ENCODE peak calls at places on chromosomes 4 and X, in four cellular contexts. D is GM23338, K is K562, C is sigmoid colon. O is an unnamed sample. For H3K4me1, the result is how much of the 10 kb centered on the place peaks cover.

GRCh38 chrX:55260806-55261205 is 3.9 kb downstream of the PAGE3 start:
- DNase-seq in D (no peak), K (no peak), C (no peak), O (no peak)

GRCh38 chrX:110086162-110086915 is 83.4 kb downstream of the TMEM164 start:
- DNase-seq in D (no peak), K (no peak), C (no peak), O (no peak)

GRCh38 chrX:26100421-26100920 is 37.7 kb upstream of the MAGEB18 start:
- DNase-seq in D (no peak), K (no peak), C (no peak), O (no peak)

GRCh38 chr4:1382776-1383727 is 23.2 kb downstream of the NKX1-1 start:
- DNase-seq in D (no peak), K (no peak), C (peak), O (no peak)

GRCh38 chr4:53676402-53676871 is 85.2 kb upstream of the LNX1 start:
- DNase-seq in D (no peak), K (no peak), C (no peak), O (no peak)

GRCh38 chrX:40148439-40149285 is 50.9 kb upstream of the BCOR start:
- DNase-seq in D (peak), K (peak), C (no peak), O (no peak)

GRCh38 chrX:41144873-41145272 is 59.6 kb downstream of the USP9X start:
- DNase-seq in D (no peak), K (no peak), C (no peak), O (no peak)

GRCh38 chrX:136250191-136251041 is 784 bp downstream of the MAP7D3 start:
- DNase-seq in D (peak), K (no peak), C (no peak), O (no peak)

GRCh38 chr4:33626242-33626641 is 2618.1 kb downstream of the ARAP2 start:
- DNase-seq in D (no peak), K (no peak), C (no peak), O (no peak)

GRCh38 chrX:13898084-13898483 is 81.2 kb upstream of the GPM6B start:
- DNase-seq in D (peak), K (no peak), C (no peak), O (no peak)

GRCh38 chr4:23890369-23891063 is 669 bp upstream of the PPARGC1A start:
- DNase-seq in D (peak), K (no peak), C (no peak), O (no peak)

GRCh38 chr4:88054909-88055308 is 47.5 kb downstream of the PKD2 start:
- DNase-seq in D (peak), K (peak), C (no peak), O (no peak)

GRCh38 chr4:128461300-128462103 is 173.9 kb upstream of the PGRMC2 start:
- DNase-seq in D (no peak), K (peak), C (no peak), O (no peak)

GRCh38 chr4:83599183-83599582 is 63.3 kb downstream of the GPAT3 start:
- DNase-seq in D (peak), K (peak), C (no peak), O (no peak)

GRCh38 chrX:54042609-54043010 is 1.7 kb downstream of the PHF8 start:
- DNase-seq in D (peak), K (peak), C (peak), O (peak)

GRCh38 chr4:93199492-93199891 is 629.1 kb upstream of the ATOH1 start:
- DNase-seq in D (peak), K (no peak), C (no peak), O (no peak)

GRCh38 chrX:109684136-109684535 is 48.9 kb downstream of the ACSL4 start:
- DNase-seq in D (no peak), K (no peak), C (no peak), O (no peak)

GRCh38 chrX:71253253-71254091 is 468 bp downstream of the ZMYM3 start:
- DNase-seq in D (peak), K (peak), C (no peak), O (no peak)

DNA sequence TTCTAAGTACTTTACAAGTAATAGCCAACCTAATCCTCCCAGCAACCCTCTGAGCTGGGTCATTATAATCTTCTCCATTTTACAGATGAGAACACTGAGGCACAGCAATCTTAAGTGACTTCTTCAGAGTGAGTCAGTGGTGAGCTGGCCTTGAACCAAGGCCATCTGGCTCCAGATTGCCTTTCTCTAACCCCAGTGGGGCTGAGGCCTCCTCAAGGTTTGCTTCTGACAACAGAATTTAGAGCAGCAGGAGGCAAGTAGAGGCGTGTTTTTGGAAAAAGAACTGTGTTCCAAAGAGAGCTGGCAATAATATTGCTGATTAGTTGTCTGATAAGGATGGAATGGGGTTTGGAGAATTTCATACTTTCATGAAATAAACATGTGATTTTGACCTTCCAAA is 41.2 kb downstream of the PIR start:
- DNase-seq in D (no peak), K (no peak), C (peak), O (no peak)
- H3K4me1 ChIP-seq in D (under half), K (under half), C (under half), O (under half)

GRCh38 chrX:48460606-48461005 is 9.5 kb downstream of the SLC38A5 start:
- DNase-seq in D (no peak), K (no peak), C (no peak), O (no peak)
- TF ChIP-seq POLR2AphosphoS5 in D (no peak), K (no peak), C (no peak), O (no peak)

DNA sequence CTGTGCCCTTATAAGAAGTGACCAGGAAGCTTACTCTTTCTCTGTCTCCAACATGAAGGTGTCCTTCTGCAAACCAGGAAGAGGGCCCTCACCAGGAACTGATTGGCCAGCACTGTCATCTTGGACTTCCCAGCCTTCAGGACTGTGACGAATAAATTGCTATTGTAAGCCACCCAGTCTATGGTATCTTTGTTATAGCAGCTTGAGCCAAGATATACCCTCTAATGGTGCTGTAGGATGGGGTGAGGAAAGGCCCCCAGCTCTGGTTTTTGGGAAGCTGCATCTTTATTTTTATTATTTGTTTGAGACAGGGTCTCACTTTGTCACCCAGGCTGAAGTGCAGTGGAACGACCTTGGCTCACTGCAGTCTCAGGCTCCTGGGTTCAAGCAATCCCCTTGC is 1.2 kb upstream of the MGST2 start:
- DNase-seq in D (no peak), K (no peak), C (no peak), O (no peak)
- H3K4me1 ChIP-seq in D (under half), K (under half), C (under half), O (under half)

GRCh38 chr4:37471971-37472370 is 214.2 kb downstream of the RELL1 start:
- DNase-seq in D (no peak), K (no peak), C (no peak), O (peak)
- TF ChIP-seq POLR2AphosphoS5 in D (no peak), K (no peak), C (no peak), O (no peak)

GRCh38 chr4:99806545-99806944 is 10.1 kb upstream of the DAPP1 start:
- DNase-seq in D (peak), K (no peak), C (no peak), O (no peak)
- H3K4me1 ChIP-seq in D (under half), K (under half), C (under half), O (under half)

GRCh38 chr4:42638993-42639392 is 17.9 kb downstream of the ATP8A1 start:
- DNase-seq in D (no peak), K (no peak), C (no peak), O (no peak)
- TF ChIP-seq POLR2AphosphoS5 in D (no peak), K (no peak), C (no peak), O (no peak)

DNA sequence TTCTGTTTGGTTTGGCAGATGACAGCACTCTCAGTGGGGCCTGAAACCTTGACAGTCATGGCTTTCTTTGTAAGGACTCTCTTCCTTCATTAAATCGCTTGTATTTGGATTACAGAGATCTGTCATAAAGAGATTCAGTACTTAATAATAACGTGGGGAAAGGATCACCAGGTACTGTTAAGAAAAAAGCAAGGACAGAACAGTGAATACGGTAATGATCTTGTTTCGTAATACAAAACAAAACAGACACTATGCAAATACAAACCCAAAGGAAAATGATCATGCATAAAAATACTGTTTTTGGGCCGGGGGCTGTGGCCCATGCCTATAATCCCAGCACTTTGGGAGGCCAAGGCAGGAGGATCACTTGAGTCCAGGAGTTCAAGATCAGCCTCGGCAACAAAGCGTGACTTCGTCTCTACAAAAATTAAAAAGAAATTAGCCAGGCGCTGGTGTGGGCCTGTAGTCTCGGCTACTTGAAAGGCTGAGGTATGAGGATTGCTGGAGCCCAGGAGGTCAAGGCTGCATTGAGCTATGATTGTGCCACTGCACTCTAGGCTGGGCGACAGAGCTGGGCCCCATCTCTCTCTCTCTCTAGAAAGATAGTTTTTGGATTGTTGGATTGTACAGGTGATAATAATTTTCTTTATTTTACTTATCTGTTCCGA is 64.6 kb downstream of the TRAPPC11 start:
- DNase-seq in D (no peak), K (no peak), C (no peak), O (no peak)
- H3K4me1 ChIP-seq in D (under half), K (under half), C (under half), O (under half)

DNA sequence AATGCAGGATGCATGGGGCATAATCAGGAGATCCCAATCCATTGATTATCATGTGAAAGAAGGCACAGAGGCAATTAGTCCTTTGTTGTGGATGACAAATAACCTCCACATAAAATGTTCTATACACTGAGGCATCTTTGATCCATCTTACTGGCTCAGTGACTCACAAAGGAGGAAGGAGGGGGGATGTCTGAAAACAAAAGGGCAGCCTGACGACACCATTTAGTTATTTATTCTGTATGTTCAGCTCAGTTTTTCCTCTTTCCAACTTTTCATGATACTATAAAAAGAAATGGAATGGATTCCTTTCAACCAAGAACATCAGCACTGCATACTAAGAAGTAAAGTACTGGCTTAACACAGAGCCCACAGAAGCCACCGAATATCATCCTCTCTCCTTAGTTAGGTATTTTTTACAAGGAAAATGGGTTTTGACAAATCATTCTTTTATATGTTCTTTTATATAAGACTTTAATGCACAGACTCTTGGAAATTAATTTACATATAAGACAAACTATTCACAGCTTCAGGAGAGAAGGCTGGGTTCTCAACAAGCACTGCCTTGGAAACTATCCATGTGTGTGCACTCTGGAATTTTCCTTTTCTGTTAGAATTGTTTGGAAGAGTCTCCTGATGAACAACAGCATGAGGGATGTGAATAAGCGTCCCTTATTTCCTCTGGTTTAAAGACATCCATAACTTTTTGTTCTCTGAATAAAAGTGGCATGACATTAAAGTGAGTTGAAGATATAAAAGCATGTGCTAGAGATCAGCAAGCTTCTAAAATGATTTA is 135.6 kb downstream of the TSPAN5 start:
- DNase-seq in D (no peak), K (no peak), C (no peak), O (no peak)
- TF ChIP-seq POLR2AphosphoS5 in D (no peak), K (no peak), C (no peak), O (no peak)

GRCh38 chr4:47017081-47017480 is 14.3 kb upstream of the GABRB1 start:
- DNase-seq in D (no peak), K (no peak), C (no peak), O (no peak)
- H3K4me1 ChIP-seq in D (under half), K (under half), C (under half), O (under half)

O was measured in breast epithelium.